ENCODE peak calls at places on chromosome 1, in nine cellular contexts. Y is hepatic stellate cell; A is stimulated activated naive CD8-positive, alpha-beta T cell treated with anti-CD3 and anti-CD28 coated beads, Interleukin-15, amount 100 ng/mL, for 72 hours; V is activated CD4-positive, CD25-positive, alpha-beta regulatory T cell; S is GF-D8; T is stimulated activated effector memory CD8-positive, alpha-beta T cell treated with anti-CD3 and anti-CD28 coated beads, Interleukin-12 subunit alpha, Interleukin-12 subunit beta, amount 100 ng/mL, for 72 hours; E is LoVo; M is EH; U is NB4. F is an unnamed sample.

GRCh38 chr1:220217383-220217988 is 54.8 kb downstream of the RAB3GAP2 start:
- DNase-seq in U (peak), M (no peak), V (no peak), E (peak), S (no peak), T (no peak), Y (no peak), A (no peak), F (peak)

GRCh38 chr1:201678264-201679101 is 139.6 kb downstream of the NAV1 start:
- DNase-seq in V (no peak), E (no peak), U (no peak), M (no peak), T (no peak), Y (no peak), S (no peak), A (no peak), F (no peak)

GRCh38 chr1:172002725-172003345 is 161.5 kb downstream of the DNM3 start:
- DNase-seq in T (no peak), U (peak), S (no peak), E (peak), Y (no peak), V (no peak), M (peak), A (peak), F (peak)

GRCh38 chr1:29577512-29577911 is 341.2 kb downstream of the PTPRU start:
- DNase-seq in T (no peak), M (no peak), V (no peak), U (no peak), S (no peak), A (no peak), E (no peak), Y (no peak), F (no peak)

GRCh38 chr1:20329793-20330542 is 39.3 kb downstream of the VWA5B1 start:
- DNase-seq in S (no peak), A (no peak), U (no peak), E (no peak), Y (no peak), V (no peak), M (peak), T (no peak), F (peak)

GRCh38 chr1:111904478-111905218 is 84.8 kb downstream of the KCND3 start:
- DNase-seq in M (peak), T (peak), S (no peak), U (no peak), Y (peak), E (no peak), A (no peak), V (no peak), F (no peak)

GRCh38 chr1:24720152-24720551 is 25.1 kb upstream of the CLIC4 start:
- DNase-seq in V (no peak), M (peak), T (no peak), Y (peak), A (no peak), S (no peak), E (no peak), U (no peak), F (no peak)

GRCh38 chr1:244011796-244012195 is 39.3 kb upstream of the ZBTB18 start:
- DNase-seq in A (no peak), M (no peak), S (no peak), V (no peak), E (no peak), U (no peak), Y (no peak), T (no peak), F (no peak)

GRCh38 chr1:172746091-172746949 is 87.4 kb downstream of the FASLG start:
- DNase-seq in E (peak), M (peak), U (peak), A (peak), Y (peak), V (no peak), T (peak), S (peak), F (peak)

GRCh38 chr1:10939654-10940450 is 72.6 kb upstream of the TARDBP start:
- DNase-seq in T (no peak), Y (peak), A (peak), U (peak), S (no peak), M (peak), V (no peak), E (no peak), F (peak)

GRCh38 chr1:226384717-226385116 is 23.2 kb downstream of the PARP1 start:
- DNase-seq in Y (no peak), S (no peak), U (no peak), A (no peak), M (no peak), V (no peak), T (no peak), E (no peak), F (no peak)

GRCh38 chr1:17514776-17515175 is 24.7 kb upstream of the ARHGEF10L start:
- DNase-seq in M (no peak), S (no peak), Y (no peak), V (no peak), E (no peak), T (no peak), A (no peak), U (no peak), F (no peak)

GRCh38 chr1:36321119-36321951 is 2.1 kb downstream of the EVA1B start:
- DNase-seq in Y (peak), V (no peak), T (no peak), A (peak), E (no peak), M (peak), U (peak), S (no peak), F (no peak)